ENCODE peak calls at places on chromosomes 6 and 20, in nine cellular contexts. E, Z, A, Y, Q, J, O, N and T are unnamed samples.

GRCh38 chr6:80366721-80367120 is 260.2 kb downstream of the BCKDHB start:
- DNase-seq in Q (peak), A (no peak), N (no peak), Y (peak), E (no peak), Z (no peak), O (no peak), J (no peak), T (peak)

GRCh38 chr20:46814366-46815232 is 80.0 kb upstream of the EYA2 start:
- DNase-seq in J (no peak), N (no peak), E (no peak), Q (peak), Z (no peak), Y (peak), A (peak), O (no peak), T (peak)

GRCh38 chr6:1591243-1591642 is 18.5 kb upstream of the FOXC1 start:
- DNase-seq in Z (no peak), N (no peak), A (no peak), Y (no peak), Q (no peak), E (no peak), O (no peak), J (no peak), T (no peak)

GRCh38 chr20:47652301-47652700 is 133.0 kb downstream of the SULF2 start:
- DNase-seq in N (no peak), E (no peak), Q (no peak), J (no peak), Z (no peak), Y (no peak), A (no peak), O (no peak), T (no peak)

GRCh38 chr20:21357851-21358250 is 39.5 kb downstream of the NKX2-4 start:
- DNase-seq in Y (no peak), N (no peak), A (no peak), E (peak), J (no peak), Z (no peak), Q (peak), O (no peak), T (no peak)

GRCh38 chr20:57657537-57658446 is 37.6 kb upstream of the ZBP1 start:
- DNase-seq in E (no peak), J (no peak), A (no peak), Q (no peak), N (peak), Z (no peak), O (peak), Y (no peak), T (no peak)

GRCh38 chr20:61933481-61933950 is 132.2 kb downstream of the TAF4 start:
- DNase-seq in Q (no peak), N (peak), E (no peak), Y (no peak), A (no peak), O (peak), J (no peak), Z (no peak), T (no peak)

GRCh38 chr20:47704746-47705496 is 80.4 kb downstream of the SULF2 start:
- DNase-seq in J (no peak), A (no peak), Z (no peak), Y (no peak), E (no peak), Q (peak), O (no peak), N (no peak), T (peak)

GRCh38 chr6:74936886-74937285 is 269.0 kb downstream of the COL12A1 start:
- DNase-seq in E (no peak), A (no peak), N (no peak), J (no peak), Z (no peak), Q (peak), O (no peak), Y (no peak), T (peak)

GRCh38 chr6:8047466-8048292 is 16.5 kb downstream of the BLOC1S5 start:
- DNase-seq in O (no peak), Q (peak), Y (peak), N (no peak), J (no peak), A (no peak), Z (no peak), E (no peak), T (peak)

GRCh38 chr20:4683261-4683660 is 38.4 kb upstream of the PRND start:
- DNase-seq in N (no peak), E (no peak), J (no peak), O (no peak), A (no peak), Q (no peak), Y (no peak), Z (no peak), T (no peak)

GRCh38 chr6:126944512-126944911 is 174.0 kb upstream of the RSPO3 start:
- DNase-seq in Q (no peak), J (no peak), N (no peak), O (no peak), Z (no peak), A (no peak), Y (no peak), E (peak), T (no peak)

GRCh38 chr20:14951707-14952106 is 614.3 kb upstream of the FLRT3 start:
- DNase-seq in E (no peak), Q (peak), Z (no peak), J (no peak), O (no peak), A (no peak), N (no peak), Y (peak), T (peak)

GRCh38 chr6:53647437-53648094 is 18.0 kb downstream of the KLHL31 start:
- DNase-seq in A (no peak), J (no peak), N (no peak), Z (no peak), E (peak), Q (no peak), Y (no peak), O (no peak), T (peak)

GRCh38 chr20:24033151-24033550 is 44.6 kb upstream of the GGTLC1 start:
- DNase-seq in E (no peak), Y (no peak), N (no peak), A (no peak), Q (no peak), J (no peak), Z (no peak), O (no peak), T (no peak)

GRCh38 chr6:13574571-13575376 is at the start of gene SIRT5:
- DNase-seq in O (peak), N (peak), E (peak), J (peak), A (peak), Y (peak), Q (peak), Z (no peak), T (peak)

GRCh38 chr6:1636971-1637871 is 27.5 kb downstream of the FOXC1 start:
- DNase-seq in E (no peak), Q (no peak), J (no peak), O (peak), A (no peak), Y (no peak), N (no peak), Z (no peak), T (no peak)

GRCh38 chr6:30882764-30883475 is 1.4 kb upstream of the DDR1 start:
- DNase-seq in A (no peak), Y (no peak), J (no peak), Q (no peak), Z (no peak), O (no peak), E (no peak), N (peak), T (no peak)

GRCh38 chr6:116144590-116144989 is 18.7 kb upstream of the COL10A1 start:
- DNase-seq in J (no peak), A (peak), N (no peak), Z (no peak), O (no peak), Y (peak), Q (peak), E (peak), T (peak)

GRCh38 chr6:3796396-3796795 is 44.9 kb upstream of the PXDC1 start:
- DNase-seq in Z (no peak), O (no peak), A (no peak), E (no peak), Q (peak), Y (no peak), N (no peak), J (no peak), T (no peak)

GRCh38 chr6:161367472-161367871 is 93.6 kb upstream of the AGPAT4 start:
- DNase-seq in Q (no peak), A (no peak), O (no peak), E (no peak), N (no peak), J (no peak), Z (no peak), Y (no peak), T (no peak)

GRCh38 chr6:25157842-25158241 is 121.3 kb upstream of the CARMIL1 start:
- DNase-seq in E (no peak), O (no peak), A (no peak), Q (no peak), J (no peak), N (no peak), Y (no peak), Z (no peak), T (no peak)

GRCh38 chr20:26209171-26209941 is 512.7 kb upstream of the ZNF337 start:
- DNase-seq in Y (peak), J (no peak), N (peak), O (peak), A (no peak), Q (no peak), E (no peak), Z (no peak), T (peak)

GRCh38 chr20:51494241-51495110 is 48.0 kb downstream of the NFATC2 start:
- DNase-seq in A (no peak), J (no peak), E (no peak), O (no peak), Z (no peak), Y (no peak), N (no peak), Q (no peak), T (no peak)

GRCh38 chr6:84606860-84607259 is 157.5 kb downstream of the TBX18 start:
- DNase-seq in Y (no peak), Z (no peak), N (no peak), J (no peak), E (no peak), A (no peak), O (no peak), Q (no peak), T (peak)